ENCODE peak calls at places on chromosomes 5 and 9, in seven cellular contexts. Z is stomach, G is cardiac fibroblast, F is BE2C, J is ascending aorta, I is vagina, C is fibroblast of the aortic adventitia. Y is an unnamed sample.

GRCh38 chr5:155872801-155873200 is 454.2 kb upstream of the SGCD start:
- DNase-seq in G (no peak), C (no peak), I (no peak), Z (no peak), F (no peak), J (no peak), Y (no peak)

GRCh38 chr5:149387982-149388381 is 8.9 kb upstream of the IL17B start:
- DNase-seq in F (no peak), C (peak), I (no peak), J (no peak), Z (no peak), G (peak), Y (no peak)

GRCh38 chr9:34145165-34145564 is 18.7 kb upstream of the DCAF12 start:
- DNase-seq in Z (no peak), C (peak), I (no peak), F (no peak), J (no peak), G (peak), Y (no peak)

GRCh38 chr5:113259034-113259433 is 175.8 kb downstream of the TSSK1B start:
- DNase-seq in I (no peak), Z (no peak), J (no peak), G (peak), F (no peak), C (peak), Y (no peak)

GRCh38 chr5:23221838-23222237 is 285.6 kb upstream of the PRDM9 start:
- DNase-seq in C (no peak), J (no peak), I (no peak), Z (no peak), G (no peak), F (no peak), Y (no peak)

GRCh38 chr5:177427211-177427822 is 841 bp downstream of the GRK6 start:
- DNase-seq in F (peak), G (no peak), C (no peak), J (no peak), Z (no peak), I (no peak), Y (no peak)

GRCh38 chr9:133763272-133764183 is 25.4 kb upstream of the SARDH start:
- DNase-seq in I (no peak), C (no peak), J (no peak), F (peak), G (peak), Z (peak), Y (no peak)

GRCh38 chr5:12526113-12526512 is 621.9 kb upstream of the CTNND2 start:
- DNase-seq in I (no peak), F (no peak), G (no peak), J (no peak), C (no peak), Z (no peak), Y (no peak)

GRCh38 chr5:175830586-175831300 is 40.6 kb upstream of the CPLX2 start:
- DNase-seq in G (no peak), I (no peak), J (no peak), C (no peak), F (no peak), Z (no peak), Y (no peak)

DNA sequence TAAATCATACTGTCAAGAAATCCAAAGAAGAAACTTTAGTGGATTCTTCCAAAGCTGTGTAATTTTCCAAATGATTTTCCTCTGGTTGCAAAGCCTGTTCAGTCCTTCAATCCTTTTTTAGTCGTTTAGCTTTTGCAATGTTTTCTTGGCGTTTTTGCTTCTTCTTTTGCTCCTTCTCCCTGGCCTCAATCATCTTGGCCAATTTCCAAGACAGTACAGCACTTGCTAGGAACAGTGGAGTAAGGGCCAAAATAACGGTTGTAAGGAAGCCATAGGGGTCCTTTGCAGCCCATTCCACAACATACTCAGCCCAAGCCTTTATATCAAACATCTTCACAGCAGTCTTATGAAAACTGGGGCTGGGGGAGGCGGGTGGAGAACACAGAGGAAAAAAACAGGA is 2.4 kb downstream of the SMIM15 start:
- DNase-seq in G (peak), I (no peak), C (peak), J (no peak), Z (no peak), F (no peak), Y (no peak)
- H3K4me3 ChIP-seq in G (no peak), I (no peak), C (no peak), J (no peak), Z (no peak), F (no peak), Y (no peak)

DNA sequence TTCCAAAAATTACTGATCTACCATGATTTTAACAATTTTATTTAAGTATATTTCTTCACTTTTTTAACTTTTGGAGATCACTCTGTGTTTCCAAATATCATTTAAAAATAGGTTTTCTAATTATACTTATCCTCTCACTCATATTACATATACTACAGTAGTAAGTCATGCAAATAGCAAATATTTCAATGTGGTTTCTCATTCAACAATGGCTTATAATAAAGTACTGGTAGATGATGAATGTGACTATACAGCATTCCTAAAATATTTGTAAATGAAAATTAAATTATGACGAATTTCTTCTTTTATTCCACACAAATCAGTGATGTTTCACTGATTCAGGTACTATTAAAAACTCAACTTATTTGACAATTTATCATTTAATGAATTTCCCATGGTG is 176.3 kb upstream of the MEF2C start:
- DNase-seq in G (no peak), I (no peak), F (no peak), J (no peak), C (no peak), Z (no peak), Y (no peak)
- H3K4me3 ChIP-seq in G (no peak), I (no peak), F (no peak), J (no peak), C (no peak), Z (no peak), Y (no peak)

GRCh38 chr9:89464991-89465390 is 32.9 kb downstream of the SEMA4D start:
- DNase-seq in I (no peak), G (no peak), J (no peak), Z (no peak), C (no peak), F (no peak), Y (no peak)

GRCh38 chr9:89465726-89466308 is 32.1 kb downstream of the SEMA4D start:
- DNase-seq in G (no peak), C (no peak), Z (no peak), J (no peak), I (no peak), F (no peak), Y (no peak)

GRCh38 chr9:89462817-89463216 is 35.1 kb downstream of the SEMA4D start:
- DNase-seq in G (no peak), J (no peak), C (no peak), Z (no peak), F (no peak), I (no peak), Y (no peak)

GRCh38 chr9:89466451-89467277 is 31.2 kb downstream of the SEMA4D start:
- DNase-seq in C (no peak), G (no peak), F (no peak), I (no peak), J (no peak), Z (no peak), Y (no peak)

GRCh38 chr9:89463986-89464901 is 33.7 kb downstream of the SEMA4D start:
- DNase-seq in C (no peak), F (no peak), J (no peak), I (no peak), Z (peak), G (no peak), Y (peak)
- H3K4me3 ChIP-seq in C (no peak), F (no peak), J (no peak), I (no peak), Z (peak), G (no peak), Y (no peak)

DNA sequence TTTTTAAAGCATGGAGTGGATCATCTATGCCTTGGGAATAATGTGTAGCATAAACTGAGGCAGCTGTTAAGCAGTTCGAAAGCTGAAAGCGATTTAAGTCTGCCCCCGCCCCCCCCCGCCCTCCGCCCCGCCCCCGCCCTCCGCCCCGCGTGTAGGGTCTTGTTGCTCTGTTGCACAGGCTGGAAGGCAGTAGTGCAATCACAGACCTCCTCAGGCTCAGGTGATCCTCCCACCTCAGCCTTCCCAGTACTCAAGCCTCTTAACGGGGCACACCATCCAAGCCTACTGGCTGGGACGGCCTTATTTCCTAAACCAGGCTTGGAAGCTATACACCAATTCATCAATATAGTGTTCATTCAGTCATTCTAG is 942 bp downstream of the ANKDD1B start:
- DNase-seq in C (no peak), I (no peak), J (no peak), F (peak), Z (no peak), G (no peak), Y (no peak)
- H3K4me3 ChIP-seq in C (no peak), I (peak), J (peak), F (peak), Z (peak), G (peak), Y (peak)

GRCh38 chr9:76613150-76613781 is 151.0 kb upstream of the PCA3 start:
- DNase-seq in I (no peak), G (no peak), Z (no peak), J (no peak), F (no peak), C (no peak), Y (no peak)

GRCh38 chr9:76608562-76609254 is 149.7 kb downstream of the GCNT1 start:
- DNase-seq in C (no peak), J (no peak), I (no peak), G (no peak), F (no peak), Z (no peak), Y (no peak)

GRCh38 chr9:76610009-76610352 is 151.0 kb downstream of the GCNT1 start:
- DNase-seq in Z (peak), I (no peak), G (peak), F (peak), J (peak), C (peak), Y (no peak)

GRCh38 chr9:76607730-76608475 is 148.9 kb downstream of the GCNT1 start:
- DNase-seq in C (no peak), I (no peak), F (no peak), Z (no peak), J (no peak), G (no peak), Y (no peak)

DNA sequence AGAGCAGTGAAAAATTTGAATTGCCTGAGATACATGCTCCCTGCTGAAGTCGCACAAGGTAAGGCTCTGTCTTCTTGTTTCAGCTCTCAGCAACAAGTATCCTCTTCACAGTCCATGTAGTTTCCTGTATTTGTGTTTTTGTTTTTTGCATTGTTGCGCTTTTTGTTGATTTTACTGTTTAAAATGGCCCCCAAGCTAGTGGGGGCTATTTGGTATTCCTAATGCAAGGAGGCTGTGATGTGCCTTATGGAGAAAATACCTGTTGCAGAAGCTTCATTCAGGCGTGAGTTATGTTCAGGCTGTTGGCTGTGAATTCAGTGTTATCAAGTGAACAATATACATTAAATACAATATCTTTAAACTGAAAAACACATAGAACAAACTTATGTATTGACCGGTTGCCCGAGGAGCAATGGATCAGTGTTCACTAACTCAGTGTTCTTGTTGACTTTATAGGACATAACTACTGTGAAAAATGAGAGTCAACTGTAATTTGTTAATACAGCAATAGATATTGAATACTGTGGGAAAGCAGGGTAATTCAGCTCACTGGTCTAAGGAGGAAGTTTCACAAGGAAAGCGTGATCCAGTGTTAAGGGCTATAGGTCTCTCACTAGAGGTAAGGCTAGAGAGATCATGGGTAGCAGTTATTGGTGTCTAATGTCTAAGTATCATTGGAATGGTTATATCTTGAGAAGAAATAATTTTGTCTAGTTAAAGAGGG is 150.5 kb downstream of the GCNT1 start:
- DNase-seq in Z (no peak), G (no peak), I (no peak), J (no peak), F (no peak), C (no peak), Y (no peak)
- H3K4me3 ChIP-seq in Z (no peak), G (no peak), I (no peak), J (no peak), F (no peak), C (no peak), Y (no peak)

GRCh38 chr5:91189480-91190332 is 193.4 kb downstream of the ARRDC3 start:
- DNase-seq in F (no peak), G (peak), C (peak), I (no peak), Z (no peak), J (no peak), Y (no peak)
- H3K4me3 ChIP-seq in F (no peak), G (no peak), C (peak), I (peak), Z (peak), J (peak), Y (no peak)

DNA sequence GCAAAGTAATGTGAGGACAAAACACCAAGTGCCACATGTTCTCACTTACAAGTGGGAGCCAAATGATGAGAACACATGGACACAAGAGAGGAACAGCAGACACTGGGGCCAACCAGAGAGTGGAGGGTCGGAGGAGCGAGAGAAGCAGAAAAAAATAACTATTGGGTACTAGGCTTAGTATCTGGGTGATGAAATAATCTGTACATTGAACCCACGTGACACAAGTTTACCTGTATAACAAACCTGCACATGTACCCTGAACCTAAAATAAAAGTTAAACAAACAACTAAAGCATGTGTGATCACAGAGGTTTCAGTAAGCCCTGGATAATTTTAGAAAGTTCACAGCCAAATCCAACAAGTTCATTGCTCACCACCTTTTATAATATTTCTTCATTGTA is 160.1 kb downstream of the TENT4A start:
- DNase-seq in C (no peak), Z (no peak), I (no peak), F (no peak), J (no peak), G (no peak), Y (no peak)
- H3K4me3 ChIP-seq in C (no peak), Z (no peak), I (no peak), F (no peak), J (no peak), G (no peak), Y (no peak)

GRCh38 chr9:126721531-126722098 is 83.2 kb upstream of the ZBTB43 start:
- DNase-seq in F (no peak), G (no peak), J (no peak), I (no peak), Z (no peak), C (no peak), Y (no peak)
- H3K4me3 ChIP-seq in F (no peak), G (no peak), J (no peak), I (no peak), Z (no peak), C (no peak), Y (no peak)

GRCh38 chr9:85408494-85408893 is 333.3 kb downstream of the AGTPBP1 start:
- DNase-seq in Z (no peak), G (no peak), J (no peak), I (no peak), F (no peak), C (no peak), Y (no peak)

GRCh38 chr9:85401998-85402397 is 339.8 kb downstream of the AGTPBP1 start:
- DNase-seq in Z (no peak), I (no peak), G (no peak), C (no peak), J (no peak), F (peak), Y (no peak)

GRCh38 chr9:85404911-85405580 is 336.7 kb downstream of the AGTPBP1 start:
- DNase-seq in F (no peak), Z (no peak), J (no peak), G (no peak), C (no peak), I (no peak), Y (no peak)

GRCh38 chr9:85402541-85402940 is 339.2 kb downstream of the AGTPBP1 start:
- DNase-seq in I (no peak), Z (no peak), J (no peak), C (no peak), G (no peak), F (no peak), Y (no peak)
- H3K4me3 ChIP-seq in I (no peak), Z (no peak), J (no peak), C (no peak), G (no peak), F (no peak), Y (no peak)

Y was measured in colonic mucosa.